ENCODE peak calls at places on chromosome 22, in five cellular contexts. Y, V, A, H and B are unnamed samples.

GRCh38 chr22:36327922-36328551 is 59.7 kb downstream of the MYH9 start:
- DNase-seq in V (peak), Y (no peak), H (no peak), A (no peak), B (no peak)

GRCh38 chr22:44211946-44212930 is 31.5 kb downstream of the PARVG start:
- DNase-seq in V (no peak), A (no peak), Y (peak), H (no peak), B (no peak)

GRCh38 chr22:19554834-19555404 is 30.7 kb upstream of the CLDN5 start:
- DNase-seq in Y (no peak), V (peak), H (no peak), A (peak), B (peak)

GRCh38 chr22:23380230-23380573 is 199.9 kb downstream of the IGLL1 start:
- DNase-seq in H (no peak), A (no peak), V (no peak), Y (no peak), B (no peak)

GRCh38 chr22:24091551-24092420 is 80.7 kb downstream of the CABIN1 start:
- DNase-seq in H (no peak), Y (no peak), A (no peak), V (no peak), B (no peak)

GRCh38 chr22:37166675-37167066 is 17.0 kb upstream of the IL2RB start:
- DNase-seq in A (peak), Y (peak), H (peak), V (peak), B (peak)

GRCh38 chr22:36922097-36922608 is 8.7 kb downstream of the CSF2RB start:
- DNase-seq in Y (no peak), A (no peak), V (no peak), H (no peak), B (peak)

GRCh38 chr22:22720201-22720723 is 75.8 kb downstream of the GGTLC2 start:
- DNase-seq in Y (no peak), V (peak), H (peak), A (no peak), B (peak)

GRCh38 chr22:44049369-44050231 is 25.5 kb downstream of the PARVB start:
- DNase-seq in A (no peak), V (no peak), H (no peak), Y (no peak), B (no peak)

GRCh38 chr22:22767876-22768602 is 119.6 kb upstream of the IGLL5 start:
- DNase-seq in Y (peak), A (no peak), V (no peak), H (no peak), B (no peak)

GRCh38 chr22:30949934-30950660 is 18.5 kb downstream of the MORC2 start:
- DNase-seq in V (no peak), A (no peak), H (no peak), Y (peak), B (no peak)

GRCh38 chr22:41598081-41598480 is 8.4 kb upstream of the PMM1 start:
- DNase-seq in V (peak), Y (no peak), H (no peak), A (no peak), B (no peak)

DNA sequence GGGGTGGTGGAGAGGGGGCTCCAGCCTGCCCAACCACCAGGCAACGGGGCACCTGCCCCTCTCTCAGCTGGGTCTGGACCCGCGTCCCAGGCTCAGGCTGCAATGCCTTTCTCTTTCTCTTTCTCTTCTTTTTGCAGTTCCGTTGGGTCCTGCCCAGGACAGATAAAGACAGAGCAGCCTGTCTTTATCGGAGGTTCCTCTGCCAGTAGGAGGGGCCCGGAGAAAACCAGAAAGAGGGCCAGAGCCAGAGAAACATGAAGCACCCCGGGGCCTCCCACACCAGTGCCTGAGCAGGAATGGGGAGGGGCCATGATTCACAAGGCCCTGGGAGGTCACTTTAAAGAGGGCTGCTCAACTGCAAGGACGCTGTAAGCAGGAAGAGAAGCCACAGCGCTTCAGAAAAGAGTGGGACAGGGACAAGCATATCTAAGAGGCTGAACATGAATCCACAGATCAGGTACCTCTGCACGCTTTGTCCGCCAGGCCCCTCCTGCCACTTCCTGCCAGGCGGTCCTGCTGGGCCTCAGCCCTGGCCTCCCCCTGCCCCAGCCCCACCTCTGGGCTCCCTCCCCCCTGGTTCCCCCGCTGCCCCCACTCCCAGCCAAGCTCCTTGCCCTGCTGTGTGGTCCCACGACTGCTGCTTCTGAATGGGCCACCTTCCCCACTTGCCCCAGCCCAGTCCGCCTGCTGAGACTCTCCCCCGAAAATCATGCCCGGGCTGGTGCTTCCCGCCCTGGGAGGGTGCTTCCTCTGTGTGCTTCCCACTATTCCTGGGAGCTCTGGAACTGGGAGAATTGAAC is at the start of gene APOBEC3C:
- DNase-seq in Y (no peak), H (no peak), V (peak), A (peak), B (peak)
- TF ChIP-seq CTCF in Y (peak), H (no peak), V (no peak), A (no peak), B (no peak)

GRCh38 chr22:50577987-50578775 is at the start of gene CPT1B:
- DNase-seq in A (no peak), H (no peak), Y (no peak), V (no peak), B (no peak)
- TF ChIP-seq CTCF in A (no peak), H (no peak), Y (no peak), V (no peak), B (no peak)

DNA sequence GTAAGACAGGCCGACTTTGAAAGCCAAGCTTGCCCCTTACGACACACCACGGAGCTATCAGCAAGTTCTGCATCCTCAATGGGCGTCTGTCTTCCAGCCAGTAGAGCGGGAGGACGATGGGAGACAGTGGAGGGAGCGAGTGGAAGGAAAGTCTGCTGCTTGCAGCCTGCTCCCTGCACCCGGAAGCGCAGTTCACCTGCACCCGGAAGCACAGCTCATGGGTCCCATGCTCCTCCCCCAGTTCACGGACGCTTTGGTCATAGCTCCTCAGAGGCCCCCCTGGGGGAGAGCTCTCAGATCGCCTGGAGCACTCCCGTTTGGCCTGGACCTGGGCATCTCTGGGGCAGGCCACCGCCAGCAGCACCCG is 51.3 kb downstream of the FBLN1 start:
- DNase-seq in V (no peak), A (peak), H (no peak), Y (no peak), B (no peak)
- TF ChIP-seq CTCF in V (no peak), A (peak), H (peak), Y (peak), B (peak)

GRCh38 chr22:46569848-46570695 is 32.7 kb upstream of the CELSR1 start:
- DNase-seq in Y (no peak), H (no peak), V (no peak), A (no peak), B (no peak)
- TF ChIP-seq CTCF in Y (no peak), H (no peak), V (no peak), A (no peak), B (no peak)

DNA sequence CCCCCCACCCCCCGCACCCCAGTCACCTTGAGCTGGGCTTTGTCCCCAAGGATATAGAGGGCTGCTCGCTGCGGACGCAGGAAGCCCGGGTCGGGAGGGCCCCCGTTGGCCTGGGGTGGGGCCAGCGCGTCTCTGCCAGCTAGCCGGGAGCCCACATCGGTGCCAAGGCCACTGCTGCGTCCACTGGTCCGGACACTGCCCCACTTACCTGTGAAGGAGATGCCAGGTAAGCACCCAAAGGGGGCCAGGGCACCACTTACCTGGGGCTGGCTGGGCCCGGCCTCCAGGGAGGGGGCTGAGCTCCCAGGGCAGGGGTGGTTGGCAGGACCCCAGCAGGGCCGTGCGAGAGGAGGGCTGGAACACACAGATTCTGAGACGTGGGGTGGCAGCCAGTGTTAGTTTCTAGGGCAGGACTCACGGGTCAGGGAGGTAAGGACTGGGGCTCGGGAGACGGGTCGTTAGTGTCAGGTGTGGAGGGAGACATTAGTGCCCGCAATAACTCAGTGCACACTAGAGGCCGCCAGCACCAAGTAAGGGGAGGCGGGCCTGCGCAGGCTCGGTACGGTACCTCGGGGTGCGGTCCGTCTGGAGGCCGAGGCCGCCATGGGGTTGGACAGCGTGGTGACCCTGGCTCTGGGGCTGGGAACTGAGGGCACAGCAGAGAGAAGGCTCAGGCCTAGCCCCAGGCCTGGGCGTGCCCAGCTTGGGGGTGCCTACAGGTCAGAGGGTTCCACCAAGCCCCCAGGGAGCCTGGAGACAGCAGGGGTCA is 18.2 kb downstream of the SBF1 start:
- DNase-seq in Y (no peak), A (no peak), V (no peak), H (no peak), B (no peak)
- TF ChIP-seq CTCF in Y (peak), A (peak), V (peak), H (peak), B (no peak)

DNA sequence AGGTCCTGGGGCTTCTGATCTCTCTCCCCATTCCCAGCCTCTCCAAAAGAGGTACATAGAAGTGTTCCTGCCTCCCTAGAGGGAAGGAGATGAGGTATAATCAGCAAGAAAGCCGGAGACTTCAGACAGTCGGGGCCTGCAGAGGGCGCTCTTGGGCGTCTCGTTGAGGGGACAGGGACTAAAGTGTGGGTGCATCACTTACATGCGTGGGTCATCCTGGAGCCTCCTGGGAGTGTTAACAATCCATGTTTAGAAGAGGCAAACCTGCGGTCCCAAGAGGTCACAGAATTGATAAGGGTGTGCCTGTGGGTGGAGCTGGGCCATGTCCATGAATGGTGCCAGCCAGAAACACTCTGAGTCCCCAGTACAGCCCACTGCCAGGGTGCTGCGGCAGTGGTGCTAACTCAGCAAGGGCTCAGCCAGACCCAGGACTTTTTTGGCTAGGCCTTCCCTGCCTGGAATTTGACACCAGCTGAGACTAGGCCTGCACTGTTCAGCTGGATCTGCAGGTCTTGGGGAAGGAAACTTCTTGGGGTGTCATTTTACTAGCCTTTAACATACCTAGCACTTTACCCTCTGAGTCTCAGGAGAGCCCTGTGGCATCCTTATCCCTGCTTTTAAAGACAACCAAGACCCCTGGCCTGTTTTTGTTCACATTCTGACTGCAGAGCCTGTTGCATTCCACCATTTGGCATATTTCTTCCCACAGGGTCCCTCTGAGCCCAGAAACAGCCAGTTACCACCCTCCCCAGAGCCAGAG is 5.5 kb downstream of the YDJC start:
- DNase-seq in V (no peak), A (no peak), H (no peak), Y (no peak), B (peak)
- TF ChIP-seq CTCF in V (peak), A (peak), H (peak), Y (peak), B (peak)

DNA sequence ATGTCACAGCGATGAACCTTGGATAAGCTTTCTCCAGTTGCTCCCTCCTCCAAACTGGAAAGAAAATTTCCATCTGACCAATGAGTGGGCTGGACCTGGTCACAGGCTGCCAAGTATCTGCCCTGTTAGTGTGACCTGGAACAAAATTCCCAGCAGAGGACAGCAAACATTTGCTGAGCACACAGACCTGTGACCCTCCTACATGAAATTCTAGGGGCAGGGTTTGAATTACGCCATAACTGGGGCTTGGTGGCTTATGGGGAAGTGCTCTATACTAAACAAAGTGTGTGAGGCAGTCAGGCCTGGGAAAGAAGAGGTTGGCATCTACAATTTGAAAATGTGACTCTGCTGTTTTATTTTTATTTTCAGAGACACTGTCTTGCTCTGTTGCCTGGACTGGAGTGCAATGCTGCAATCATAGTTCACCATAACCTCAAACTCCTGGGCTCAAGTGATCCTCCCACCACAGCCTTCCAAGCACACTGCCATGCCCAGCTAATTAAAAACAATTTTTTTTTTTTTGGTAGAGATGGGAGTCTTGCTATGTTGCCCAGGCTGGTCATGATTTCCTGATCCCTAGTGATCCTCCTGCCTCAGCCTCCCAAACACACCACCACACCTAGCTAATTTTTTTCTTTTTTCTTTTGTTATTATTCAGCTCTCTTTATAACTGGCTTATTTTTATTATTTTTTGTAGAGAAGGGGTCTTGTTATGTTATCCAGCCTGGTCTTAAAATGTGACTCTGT is 13.6 kb upstream of the XBP1 start:
- DNase-seq in V (no peak), Y (no peak), H (no peak), A (no peak), B (no peak)
- TF ChIP-seq CTCF in V (no peak), Y (no peak), H (no peak), A (no peak), B (no peak)